ENCODE peak calls at places on chromosome X, in six cellular contexts. One of them, this sample, is unnamed.

GRCh38 chrX:93673056-93673868 is at the start of gene NAP1L3:
- DNase-seq in substantia nigra: peak; percentile 78
- DNase-seq in HCEC 1CT: no peak
- DNase-seq in immature natural killer cell: peak; percentile 67
- DNase-seq in NCI-H1105 treated with DMSO at 0.1 percent for 48 hours: peak; percentile 86
- DNase-seq in left cardiac atrium: peak; percentile 61
- DNase-seq in this sample: no peak

GRCh38 chrX:50691820-50692219 is 122.2 kb downstream of the SHROOM4 start:
- DNase-seq in immature natural killer cell: peak; percentile 39
- DNase-seq in substantia nigra: no peak
- DNase-seq in HCEC 1CT: no peak
- DNase-seq in NCI-H1105 treated with DMSO at 0.1 percent for 48 hours: peak; percentile 4
- DNase-seq in left cardiac atrium: no peak
- DNase-seq in this sample: peak; percentile 20

GRCh38 chrX:154490021-154490413 is 412 bp downstream of the SLC10A3 start:
- DNase-seq in left cardiac atrium: peak; percentile 46
- DNase-seq in HCEC 1CT: peak; percentile 37
- DNase-seq in immature natural killer cell: no peak
- DNase-seq in NCI-H1105 treated with DMSO at 0.1 percent for 48 hours: peak; percentile 26
- DNase-seq in substantia nigra: no peak
- DNase-seq in this sample: peak; percentile 68

GRCh38 chrX:53595266-53595810 is 91.2 kb downstream of the HUWE1 start:
- DNase-seq in HCEC 1CT: peak; percentile 2
- DNase-seq in NCI-H1105 treated with DMSO at 0.1 percent for 48 hours: no peak
- DNase-seq in immature natural killer cell: no peak
- DNase-seq in substantia nigra: no peak
- DNase-seq in left cardiac atrium: no peak
- DNase-seq in this sample: no peak

GRCh38 chrX:27598312-27598711 is 8.2 kb downstream of the DCAF8L2 start:
- DNase-seq in immature natural killer cell: no peak
- DNase-seq in NCI-H1105 treated with DMSO at 0.1 percent for 48 hours: no peak
- DNase-seq in HCEC 1CT: no peak
- DNase-seq in substantia nigra: no peak
- DNase-seq in left cardiac atrium: no peak
- DNase-seq in this sample: no peak

GRCh38 chrX:39675619-39676018 is 422.1 kb downstream of the BCOR start:
- DNase-seq in left cardiac atrium: peak; percentile 73
- DNase-seq in NCI-H1105 treated with DMSO at 0.1 percent for 48 hours: no peak
- DNase-seq in HCEC 1CT: no peak
- DNase-seq in immature natural killer cell: no peak
- DNase-seq in substantia nigra: peak; percentile 2
- DNase-seq in this sample: no peak

GRCh38 chrX:135596495-135596894 is 76.0 kb downstream of the INTS6L start:
- DNase-seq in left cardiac atrium: no peak
- DNase-seq in HCEC 1CT: peak; percentile 19
- DNase-seq in NCI-H1105 treated with DMSO at 0.1 percent for 48 hours: no peak
- DNase-seq in substantia nigra: no peak
- DNase-seq in immature natural killer cell: peak; percentile 39
- DNase-seq in this sample: peak; percentile 41

GRCh38 chrX:47831788-47832187 is 4.9 kb upstream of the ZNF81 start:
- DNase-seq in HCEC 1CT: no peak
- DNase-seq in immature natural killer cell: peak; percentile 57
- DNase-seq in left cardiac atrium: peak; percentile 29
- DNase-seq in substantia nigra: peak; percentile 0
- DNase-seq in NCI-H1105 treated with DMSO at 0.1 percent for 48 hours: peak; percentile 38
- DNase-seq in this sample: peak; percentile 37

GRCh38 chrX:69300323-69300722 is 135.1 kb upstream of the PJA1 start:
- DNase-seq in HCEC 1CT: no peak
- DNase-seq in NCI-H1105 treated with DMSO at 0.1 percent for 48 hours: no peak
- DNase-seq in left cardiac atrium: no peak
- DNase-seq in immature natural killer cell: no peak
- DNase-seq in substantia nigra: no peak
- DNase-seq in this sample: no peak

GRCh38 chrX:99933865-99934264 is 476.2 kb downstream of the PCDH19 start:
- DNase-seq in NCI-H1105 treated with DMSO at 0.1 percent for 48 hours: no peak
- DNase-seq in substantia nigra: no peak
- DNase-seq in left cardiac atrium: no peak
- DNase-seq in immature natural killer cell: no peak
- DNase-seq in HCEC 1CT: no peak
- DNase-seq in this sample: no peak

GRCh38 chrX:17397074-17397473 is 22.1 kb downstream of the NHS start:
- DNase-seq in left cardiac atrium: no peak
- DNase-seq in HCEC 1CT: peak; percentile 32
- DNase-seq in NCI-H1105 treated with DMSO at 0.1 percent for 48 hours: no peak
- DNase-seq in immature natural killer cell: no peak
- DNase-seq in substantia nigra: no peak
- DNase-seq in this sample: peak; percentile 74

GRCh38 chrX:97639526-97639925 is 755.8 kb downstream of the RPA4 start:
- DNase-seq in left cardiac atrium: no peak
- DNase-seq in immature natural killer cell: no peak
- DNase-seq in NCI-H1105 treated with DMSO at 0.1 percent for 48 hours: no peak
- DNase-seq in HCEC 1CT: no peak
- DNase-seq in substantia nigra: no peak
- DNase-seq in this sample: no peak

GRCh38 chrX:131752493-131753198 is 208.8 kb downstream of the OR13H1 start:
- DNase-seq in substantia nigra: peak; percentile 85
- DNase-seq in HCEC 1CT: no peak
- DNase-seq in immature natural killer cell: peak; percentile 85
- DNase-seq in left cardiac atrium: peak; percentile 82
- DNase-seq in NCI-H1105 treated with DMSO at 0.1 percent for 48 hours: no peak
- DNase-seq in this sample: no peak

GRCh38 chrX:134163836-134164235 is 73.1 kb upstream of the CCDC160 start:
- DNase-seq in left cardiac atrium: no peak
- DNase-seq in NCI-H1105 treated with DMSO at 0.1 percent for 48 hours: no peak
- DNase-seq in substantia nigra: no peak
- DNase-seq in immature natural killer cell: no peak
- DNase-seq in HCEC 1CT: no peak
- DNase-seq in this sample: no peak

GRCh38 chrX:119728487-119728886 is 29.9 kb upstream of the SOWAHD start:
- DNase-seq in HCEC 1CT: no peak
- DNase-seq in NCI-H1105 treated with DMSO at 0.1 percent for 48 hours: no peak
- DNase-seq in left cardiac atrium: no peak
- DNase-seq in substantia nigra: no peak
- DNase-seq in immature natural killer cell: no peak
- DNase-seq in this sample: no peak

GRCh38 chrX:152206426-152206825 is 68.0 kb upstream of the MAGEA10 start:
- DNase-seq in immature natural killer cell: no peak
- DNase-seq in NCI-H1105 treated with DMSO at 0.1 percent for 48 hours: no peak
- DNase-seq in left cardiac atrium: no peak
- DNase-seq in HCEC 1CT: no peak
- DNase-seq in substantia nigra: no peak
- DNase-seq in this sample: no peak

GRCh38 chrX:63050225-63050624 is 300.9 kb downstream of the SPIN4 start:
- DNase-seq in substantia nigra: no peak
- DNase-seq in left cardiac atrium: no peak
- DNase-seq in NCI-H1105 treated with DMSO at 0.1 percent for 48 hours: no peak
- DNase-seq in immature natural killer cell: no peak
- DNase-seq in HCEC 1CT: no peak
- DNase-seq in this sample: no peak

GRCh38 chrX:149760965-149761364 is 12.9 kb upstream of the HSFX1 start:
- DNase-seq in substantia nigra: no peak
- DNase-seq in left cardiac atrium: no peak
- DNase-seq in immature natural killer cell: no peak
- DNase-seq in HCEC 1CT: no peak
- DNase-seq in NCI-H1105 treated with DMSO at 0.1 percent for 48 hours: no peak
- DNase-seq in this sample: no peak

GRCh38 chrX:115259238-115259875 is 25.5 kb upstream of the LRCH2 start:
- DNase-seq in substantia nigra: no peak
- DNase-seq in immature natural killer cell: no peak
- DNase-seq in left cardiac atrium: no peak
- DNase-seq in HCEC 1CT: peak; percentile 14
- DNase-seq in NCI-H1105 treated with DMSO at 0.1 percent for 48 hours: no peak
- DNase-seq in this sample: peak; percentile 19

GRCh38 chrX:75603833-75604232 is 81.0 kb upstream of the ZDHHC15 start:
- DNase-seq in HCEC 1CT: no peak
- DNase-seq in substantia nigra: no peak
- DNase-seq in NCI-H1105 treated with DMSO at 0.1 percent for 48 hours: peak; percentile 32
- DNase-seq in left cardiac atrium: no peak
- DNase-seq in immature natural killer cell: peak; percentile 21
- DNase-seq in this sample: peak; percentile 0

GRCh38 chrX:42825201-42825600 is 47.2 kb upstream of the PPP1R2C start:
- DNase-seq in substantia nigra: no peak
- DNase-seq in NCI-H1105 treated with DMSO at 0.1 percent for 48 hours: no peak
- DNase-seq in left cardiac atrium: no peak
- DNase-seq in HCEC 1CT: no peak
- DNase-seq in immature natural killer cell: no peak
- DNase-seq in this sample: no peak

GRCh38 chrX:43870758-43871419 is 11.4 kb downstream of the MAOB start:
- DNase-seq in immature natural killer cell: no peak
- DNase-seq in substantia nigra: no peak
- DNase-seq in HCEC 1CT: no peak
- DNase-seq in left cardiac atrium: peak; percentile 46
- DNase-seq in NCI-H1105 treated with DMSO at 0.1 percent for 48 hours: no peak
- DNase-seq in this sample: no peak

This sample was measured in EL.